ENCODE peak calls at places on chromosome 7, in ten cellular contexts. O, G, F, H, U, K, L, D, Y and R are unnamed samples.

GRCh38 chr7:13240349-13240748 is 552.9 kb downstream of the ARL4A start:
- DNase-seq in O (peak), G (no peak), F (no peak), H (peak), U (peak), K (no peak), L (no peak), D (no peak), Y (no peak), R (no peak)

GRCh38 chr7:111262293-111263116 is 171.6 kb downstream of the LRRN3 start:
- DNase-seq in O (no peak), G (no peak), F (no peak), H (no peak), U (no peak), K (no peak), L (no peak), D (no peak), Y (no peak), R (no peak)

GRCh38 chr7:6558837-6559236 is 7.6 kb upstream of the GRID2IP start:
- DNase-seq in O (peak), G (no peak), F (peak), H (peak), U (no peak), K (no peak), L (no peak), D (no peak), Y (no peak), R (peak)

GRCh38 chr7:66258409-66258808 is 53.3 kb downstream of the TPST1 start:
- DNase-seq in O (peak), G (peak), F (no peak), H (no peak), U (no peak), K (no peak), L (no peak), D (no peak), Y (no peak), R (no peak)

GRCh38 chr7:24701232-24701898 is 55.9 kb downstream of the GSDME start:
- DNase-seq in O (no peak), G (no peak), F (peak), H (peak), U (peak), K (peak), L (no peak), D (no peak), Y (no peak), R (peak)

GRCh38 chr7:151081170-151082101 is 827 bp upstream of the FASTK start:
- DNase-seq in O (peak), G (no peak), F (no peak), H (no peak), U (no peak), K (no peak), L (no peak), D (no peak), Y (no peak), R (no peak)

GRCh38 chr7:133511242-133511641 is 258.4 kb downstream of the EXOC4 start:
- DNase-seq in O (no peak), G (no peak), F (no peak), H (no peak), U (no peak), K (no peak), L (no peak), D (no peak), Y (no peak), R (no peak)

GRCh38 chr7:293681-294439 is 3.9 kb downstream of the FOXL3 start:
- DNase-seq in O (peak), G (no peak), F (no peak), H (no peak), U (no peak), K (no peak), L (no peak), D (no peak), Y (no peak), R (no peak)

GRCh38 chr7:106552645-106553445 is 108.1 kb downstream of the CCDC71L start:
- DNase-seq in O (no peak), G (no peak), F (no peak), H (no peak), U (no peak), K (no peak), L (no peak), D (peak), Y (no peak), R (no peak)

GRCh38 chr7:22853674-22854157 is 31.1 kb upstream of the TOMM7 start:
- DNase-seq in O (no peak), G (no peak), F (no peak), H (peak), U (no peak), K (no peak), L (no peak), D (peak), Y (peak), R (no peak)

GRCh38 chr7:73851410-73852338 is 9.3 kb upstream of the TMEM270 start:
- DNase-seq in O (no peak), G (no peak), F (no peak), H (peak), U (peak), K (peak), L (no peak), D (peak), Y (peak), R (no peak)

GRCh38 chr7:110502893-110503465 is 587.9 kb upstream of the LRRN3 start:
- DNase-seq in O (no peak), G (no peak), F (no peak), H (peak), U (peak), K (no peak), L (no peak), D (no peak), Y (no peak), R (no peak)

GRCh38 chr7:92331508-92331907 is 85.7 kb downstream of the ANKIB1 start:
- DNase-seq in O (no peak), G (no peak), F (no peak), H (no peak), U (no peak), K (no peak), L (no peak), D (no peak), Y (no peak), R (no peak)

GRCh38 chr7:151157645-151158329 is 9.7 kb downstream of the GBX1 start:
- DNase-seq in O (no peak), G (no peak), F (no peak), H (peak), U (no peak), K (no peak), L (no peak), D (no peak), Y (no peak), R (no peak)

GRCh38 chr7:90483236-90483635 is 13.8 kb downstream of the PTTG1IP2 start:
- DNase-seq in O (no peak), G (no peak), F (no peak), H (peak), U (no peak), K (no peak), L (no peak), D (no peak), Y (no peak), R (no peak)